ENCODE peak calls at places on chromosomes 16 and 17, in eight cellular contexts. F is stimulated activated CD4-positive, alpha-beta T cell treated with anti-CD3 and anti-CD28 coated beads, Interleukin-1b, Interleukin-23, amount 100 ng/mL, for 48 hours; G is SK-N-DZ; P is T-helper 17 cell; C is A549; O is DMS153; J is H54; K is AG04450. T is an unnamed sample.

GRCh38 chr17:1137465-1137894 is 42.3 kb downstream of the ABR start:
- DNase-seq in F (no peak), G (no peak), P (no peak), C (peak), O (peak), J (no peak), K (no peak), T (no peak)

GRCh38 chr17:49572226-49572625 is 3.4 kb upstream of the NXPH3 start:
- DNase-seq in F (no peak), G (no peak), P (no peak), C (no peak), O (no peak), J (no peak), K (no peak), T (no peak)

GRCh38 chr17:16106161-16106891 is 106.7 kb downstream of the TTC19 start:
- DNase-seq in F (no peak), G (no peak), P (no peak), C (no peak), O (peak), J (no peak), K (peak), T (peak)

GRCh38 chr17:82437325-82437668 is 13.3 kb downstream of the CYBC1 start:
- DNase-seq in F (no peak), G (no peak), P (no peak), C (no peak), O (no peak), J (no peak), K (no peak), T (no peak)

GRCh38 chr17:81898029-81898866 is 3.8 kb upstream of the NPB start:
- DNase-seq in F (no peak), G (no peak), P (no peak), C (peak), O (no peak), J (peak), K (no peak), T (no peak)

GRCh38 chr16:54443352-54443751 is 156.8 kb upstream of the IRX3 start:
- DNase-seq in F (no peak), G (no peak), P (no peak), C (no peak), O (no peak), J (no peak), K (no peak), T (no peak)

GRCh38 chr16:1839554-1839953 is 12.5 kb downstream of the FAHD1 start:
- DNase-seq in F (no peak), G (peak), P (no peak), C (no peak), O (no peak), J (no peak), K (peak), T (no peak)

GRCh38 chr17:28199728-28200127 is 119.3 kb upstream of the TMEM97 start:
- DNase-seq in F (no peak), G (no peak), P (no peak), C (no peak), O (no peak), J (no peak), K (no peak), T (no peak)

GRCh38 chr16:58733671-58734458 is at the start of gene GOT2:
- DNase-seq in F (peak), G (peak), P (peak), C (peak), O (peak), J (peak), K (peak), T (peak)

GRCh38 chr17:77888242-77889134 is 70.0 kb upstream of the TNRC6C start:
- DNase-seq in F (no peak), G (no peak), P (no peak), C (no peak), O (no peak), J (no peak), K (no peak), T (no peak)

GRCh38 chr17:41967141-41967920 is 736 bp downstream of the CNP start:
- DNase-seq in F (peak), G (no peak), P (no peak), C (no peak), O (no peak), J (no peak), K (no peak), T (no peak)

GRCh38 chr17:78342438-78343098 is 17.3 kb downstream of the SOCS3 start:
- DNase-seq in F (no peak), G (no peak), P (no peak), C (peak), O (no peak), J (peak), K (no peak), T (no peak)

GRCh38 chr16:80299416-80299815 is 241.4 kb upstream of the DYNLRB2 start:
- DNase-seq in F (no peak), G (no peak), P (no peak), C (no peak), O (no peak), J (no peak), K (no peak), T (no peak)

GRCh38 chr16:4915226-4915761 is 21.7 kb downstream of the PPL start:
- DNase-seq in F (no peak), G (no peak), P (no peak), C (no peak), O (no peak), J (peak), K (peak), T (no peak)

GRCh38 chr17:15967706-15968399 is 22.9 kb downstream of the ADORA2B start:
- DNase-seq in F (no peak), G (no peak), P (no peak), C (no peak), O (no peak), J (no peak), K (no peak), T (no peak)

GRCh38 chr17:79800325-79801155 is 3.7 kb upstream of the CBX8 start:
- DNase-seq in F (peak), G (peak), P (no peak), C (no peak), O (peak), J (peak), K (no peak), T (no peak)

GRCh38 chr17:47323382-47324223 is at the start of gene EFCAB13:
- DNase-seq in F (peak), G (peak), P (peak), C (peak), O (peak), J (peak), K (peak), T (no peak)

GRCh38 chr16:21302898-21303528 is 24.9 kb upstream of the CRYM start:
- DNase-seq in F (peak), G (no peak), P (no peak), C (peak), O (no peak), J (peak), K (peak), T (no peak)

GRCh38 chr16:15950167-15950854 is 895 bp downstream of the ABCC1 start:
- DNase-seq in F (peak), G (peak), P (peak), C (no peak), O (peak), J (peak), K (no peak), T (no peak)

GRCh38 chr16:73113326-73113720 is 65.4 kb upstream of the ZFHX3 start:
- DNase-seq in F (no peak), G (no peak), P (no peak), C (no peak), O (no peak), J (no peak), K (no peak), T (no peak)

GRCh38 chr16:59296002-59296401 is 561.9 kb upstream of the GOT2 start:
- DNase-seq in F (no peak), G (no peak), P (no peak), C (no peak), O (no peak), J (no peak), K (no peak), T (no peak)